ENCODE peak calls at places on chromosomes 1 and 21, in seven cellular contexts. Q is OCI-LY7, C is IMR-90, B is Calu3, E is choroid plexus epithelial cell, L is fibroblast of villous mesenchyme, W is neural crest cell. O is an unnamed sample.

GRCh38 chr1:185719021-185719420 is 15.2 kb upstream of the HMCN1 start:
- DNase-seq in Q (no peak), C (peak), B (peak), E (peak), L (peak), W (no peak), O (no peak)

GRCh38 chr1:66571789-66572188 is 37.8 kb downstream of the SGIP1 start:
- DNase-seq in Q (no peak), C (peak), B (no peak), E (peak), L (peak), W (no peak), O (no peak)

GRCh38 chr1:20723159-20723536 is 5.3 kb upstream of the KIF17 start:
- DNase-seq in Q (no peak), C (no peak), B (no peak), E (peak), L (no peak), W (no peak), O (no peak)

GRCh38 chr21:42619841-42620240 is 33.6 kb upstream of the PDE9A start:
- DNase-seq in Q (no peak), C (no peak), B (no peak), E (no peak), L (no peak), W (no peak), O (no peak)

GRCh38 chr21:42639646-42640152 is 13.7 kb upstream of the PDE9A start:
- DNase-seq in Q (no peak), C (no peak), B (no peak), E (no peak), L (no peak), W (no peak), O (no peak)

GRCh38 chr1:28893403-28894102 is 20.8 kb upstream of the EPB41 start:
- DNase-seq in Q (peak), C (peak), B (no peak), E (peak), L (no peak), W (no peak), O (no peak)

GRCh38 chr1:15938628-15939161 is 37.2 kb downstream of the ZBTB17 start:
- DNase-seq in Q (no peak), C (no peak), B (no peak), E (no peak), L (no peak), W (no peak), O (no peak)

GRCh38 chr1:228976316-228976715 is 241.0 kb downstream of the RHOU start:
- DNase-seq in Q (no peak), C (no peak), B (no peak), E (no peak), L (no peak), W (no peak), O (no peak)

GRCh38 chr1:1205769-1206375 is 520 bp downstream of the TNFRSF18 start:
- DNase-seq in Q (no peak), C (no peak), B (no peak), E (no peak), L (no peak), W (no peak), O (no peak)

GRCh38 chr1:186574951-186575747 is 105.1 kb downstream of the PTGS2 start:
- DNase-seq in Q (no peak), C (no peak), B (peak), E (peak), L (peak), W (no peak), O (no peak)

GRCh38 chr21:30014883-30015282 is 75.1 kb upstream of the GRIK1 start:
- DNase-seq in Q (no peak), C (no peak), B (no peak), E (no peak), L (no peak), W (no peak), O (no peak)

GRCh38 chr1:55825486-55825885 is 610.3 kb upstream of the USP24 start:
- DNase-seq in Q (no peak), C (no peak), B (no peak), E (no peak), L (no peak), W (no peak), O (no peak)

GRCh38 chr1:9767964-9768668 is 55.6 kb downstream of the CLSTN1 start:
- DNase-seq in Q (peak), C (no peak), B (no peak), E (no peak), L (no peak), W (no peak), O (no peak)

GRCh38 chr1:54287821-54288220 is 87.9 kb downstream of the MRPL37 start:
- DNase-seq in Q (no peak), C (peak), B (no peak), E (peak), L (peak), W (no peak), O (no peak)

GRCh38 chr1:232921416-232921815 is 29.0 kb upstream of the NTPCR start:
- DNase-seq in Q (no peak), C (no peak), B (no peak), E (no peak), L (peak), W (no peak), O (no peak)

GRCh38 chr1:9910080-9910424 is at the start of gene CTNNBIP1:
- DNase-seq in Q (no peak), C (no peak), B (no peak), E (no peak), L (no peak), W (no peak), O (no peak)

GRCh38 chr1:175317795-175318194 is 125.2 kb upstream of the KIAA0040 start:
- DNase-seq in Q (no peak), C (no peak), B (no peak), E (no peak), L (no peak), W (no peak), O (no peak)

GRCh38 chr1:27862671-27863551 is 9.4 kb upstream of the THEMIS2 start:
- DNase-seq in Q (peak), C (peak), B (no peak), E (peak), L (peak), W (no peak), O (no peak)

GRCh38 chr1:40936878-40937484 is 42.5 kb upstream of the CTPS1 start:
- DNase-seq in Q (no peak), C (peak), B (no peak), E (peak), L (peak), W (no peak), O (no peak)

GRCh38 chr1:201649776-201650607 is 111.1 kb downstream of the NAV1 start:
- DNase-seq in Q (no peak), C (peak), B (peak), E (peak), L (peak), W (peak), O (peak)

GRCh38 chr21:27722095-27722494 is 755.2 kb upstream of the ADAMTS5 start:
- DNase-seq in Q (no peak), C (no peak), B (peak), E (no peak), L (no peak), W (no peak), O (no peak)

GRCh38 chr1:200226969-200227303 is 182.9 kb downstream of the ZNF281 start:
- DNase-seq in Q (no peak), C (no peak), B (no peak), E (no peak), L (no peak), W (no peak), O (no peak)

GRCh38 chr1:229582011-229582694 is 23.6 kb upstream of the ABCB10 start:
- DNase-seq in Q (no peak), C (peak), B (no peak), E (peak), L (no peak), W (no peak), O (no peak)

GRCh38 chr21:33854604-33855003 is 61.0 kb downstream of the ATP5PO start:
- DNase-seq in Q (no peak), C (no peak), B (no peak), E (peak), L (no peak), W (no peak), O (no peak)

GRCh38 chr1:42172394-42173133 is 8.0 kb upstream of the GUCA2A start:
- DNase-seq in Q (no peak), C (no peak), B (no peak), E (no peak), L (no peak), W (no peak), O (no peak)

GRCh38 chr1:227891955-227892871 is 55.5 kb downstream of the WNT9A start:
- DNase-seq in Q (no peak), C (no peak), B (no peak), E (no peak), L (no peak), W (no peak), O (peak)

GRCh38 chr1:145858238-145858936 is 494 bp downstream of the PIAS3 start:
- DNase-seq in Q (peak), C (peak), B (peak), E (peak), L (peak), W (peak), O (no peak)

GRCh38 chr1:1150100-1150499 is 23.6 kb upstream of the TTLL10 start:
- DNase-seq in Q (no peak), C (no peak), B (peak), E (no peak), L (no peak), W (no peak), O (no peak)

GRCh38 chr1:214660900-214661299 is 57.9 kb downstream of the CENPF start:
- DNase-seq in Q (no peak), C (peak), B (no peak), E (peak), L (peak), W (peak), O (peak)

GRCh38 chr1:194870860-194871259 is 1684.4 kb upstream of the B3GALT2 start:
- DNase-seq in Q (peak), C (no peak), B (no peak), E (no peak), L (no peak), W (no peak), O (no peak)

GRCh38 chr1:167249702-167250101 is 29.0 kb downstream of the POU2F1 start:
- DNase-seq in Q (no peak), C (no peak), B (no peak), E (no peak), L (no peak), W (no peak), O (no peak)

DNA sequence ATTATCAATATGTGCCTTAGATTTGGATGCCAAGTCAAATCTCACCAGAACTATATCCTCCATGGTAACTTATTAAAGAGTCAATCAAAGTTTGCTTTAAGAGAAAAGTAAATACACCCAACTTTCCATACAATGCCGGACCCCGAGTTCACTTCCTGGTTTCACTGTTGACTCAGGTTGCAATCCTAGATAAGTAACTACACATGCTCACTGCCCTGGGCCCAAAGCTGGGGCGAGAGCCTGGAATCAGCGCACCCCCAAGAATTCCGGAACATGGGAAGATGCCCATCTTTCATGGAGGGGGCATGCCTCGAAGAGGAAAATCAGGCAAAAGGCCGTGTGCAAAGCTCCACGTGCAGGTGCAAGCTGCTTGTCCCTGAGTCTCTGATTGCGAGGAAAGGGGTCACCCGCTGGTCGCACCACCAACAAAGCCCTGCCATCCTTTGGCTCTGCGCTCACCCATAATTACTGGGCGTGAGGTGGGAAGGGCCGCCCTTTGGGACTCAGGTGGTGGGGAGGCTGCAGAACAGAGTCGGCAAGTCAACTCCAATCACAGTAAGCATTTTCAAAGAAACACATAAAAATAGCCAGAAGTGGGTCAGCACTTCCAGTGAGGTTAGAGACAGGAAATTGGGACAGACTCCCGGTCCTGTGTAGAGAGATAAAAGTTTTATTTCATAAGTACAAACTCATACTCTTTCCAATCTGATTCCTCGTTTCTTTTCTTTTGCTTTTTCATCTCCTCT is 167.7 kb downstream of the TOMM20 start:
- DNase-seq in Q (no peak), C (peak), B (peak), E (peak), L (peak), W (no peak), O (no peak)
- TF ChIP-seq CTCF in Q (no peak), C (no peak), B (no peak), E (no peak), L (no peak), W (no peak), O (no peak)

DNA sequence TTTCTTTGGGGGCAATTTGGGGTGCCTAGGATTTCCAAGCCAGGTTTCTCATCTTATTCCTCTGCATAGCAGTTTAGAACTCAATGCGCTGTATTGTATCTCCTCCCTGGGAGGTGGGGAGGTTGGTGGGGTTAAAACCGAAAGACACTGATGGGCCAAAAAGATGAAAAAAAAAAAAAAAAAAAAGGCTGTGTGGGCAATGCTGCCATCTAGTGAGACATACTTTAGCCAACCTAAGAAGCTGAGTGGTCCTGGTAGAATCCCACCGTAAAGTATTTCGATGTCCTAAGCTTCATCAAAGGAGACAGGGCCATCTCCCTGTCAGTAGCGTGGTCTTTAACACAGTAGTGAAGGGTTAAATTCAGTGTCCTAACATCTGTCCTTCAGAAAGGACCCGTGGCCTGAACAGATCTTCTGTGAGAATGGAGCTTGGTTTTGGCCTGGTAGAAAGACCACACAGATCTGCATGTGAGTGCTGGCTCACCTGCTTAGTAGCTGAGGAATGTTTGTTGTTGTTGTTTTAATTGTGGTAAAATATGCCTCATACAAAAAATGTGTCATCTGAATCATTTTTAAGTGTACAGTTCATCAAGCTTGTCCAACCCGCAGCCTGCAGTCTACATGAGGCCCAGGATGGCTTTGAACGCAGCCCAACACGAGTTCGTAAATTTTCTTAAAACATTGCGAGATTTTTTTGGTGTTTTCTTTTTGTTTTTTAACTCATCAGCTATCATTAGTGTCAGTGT is 226.2 kb downstream of the KIF26B start:
- DNase-seq in Q (no peak), C (no peak), B (no peak), E (no peak), L (no peak), W (no peak), O (no peak)
- TF ChIP-seq CTCF in Q (peak), C (peak), B (no peak), E (peak), L (peak), W (peak), O (no peak)

GRCh38 chr1:93846151-93846928 is 32.7 kb downstream of the DNTTIP2 start:
- DNase-seq in Q (peak), C (peak), B (peak), E (peak), L (peak), W (peak), O (peak)
- TF ChIP-seq CTCF in Q (peak), C (peak), B (no peak), E (peak), L (peak), W (peak), O (no peak)

GRCh38 chr1:226201029-226201593 is 14.6 kb upstream of the ACBD3 start:
- DNase-seq in Q (peak), C (peak), B (peak), E (peak), L (no peak), W (no peak), O (no peak)
- TF ChIP-seq CTCF in Q (peak), C (peak), B (peak), E (peak), L (peak), W (peak), O (no peak)

DNA sequence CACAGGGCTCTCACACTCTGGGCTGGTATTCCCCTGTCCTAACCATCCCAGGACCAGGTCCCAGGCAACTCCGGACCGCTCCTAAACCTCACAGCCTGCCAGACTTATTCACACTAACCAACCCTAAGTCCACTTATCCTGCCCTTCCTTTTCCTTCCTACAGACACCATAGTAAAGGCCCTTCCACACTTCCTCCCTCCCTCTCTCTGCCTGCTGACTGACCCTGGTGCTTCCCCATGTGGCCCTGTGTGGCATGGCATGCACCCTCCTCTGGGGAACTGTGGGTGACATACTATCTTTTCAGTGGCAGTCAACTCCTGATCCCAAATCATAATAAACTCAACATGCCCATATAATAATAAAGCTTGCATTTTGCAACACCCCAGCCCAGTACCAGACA is 155.1 kb upstream of the DNAH14 start:
- DNase-seq in Q (no peak), C (no peak), B (peak), E (no peak), L (no peak), W (no peak), O (no peak)
- TF ChIP-seq CTCF in Q (peak), C (no peak), B (no peak), E (no peak), L (peak), W (no peak), O (no peak)

GRCh38 chr21:37622755-37623543 is 256.4 kb downstream of the DYRK1A start:
- DNase-seq in Q (no peak), C (no peak), B (no peak), E (no peak), L (no peak), W (no peak), O (no peak)

GRCh38 chr21:37615962-37616361 is 249.4 kb downstream of the DYRK1A start:
- DNase-seq in Q (no peak), C (no peak), B (no peak), E (no peak), L (no peak), W (no peak), O (no peak)

GRCh38 chr21:37620401-37620800 is 253.8 kb downstream of the DYRK1A start:
- DNase-seq in Q (no peak), C (no peak), B (no peak), E (no peak), L (no peak), W (no peak), O (no peak)

GRCh38 chr21:37618081-37618480 is 251.5 kb downstream of the DYRK1A start:
- DNase-seq in Q (no peak), C (no peak), B (no peak), E (no peak), L (no peak), W (no peak), O (no peak)

DNA sequence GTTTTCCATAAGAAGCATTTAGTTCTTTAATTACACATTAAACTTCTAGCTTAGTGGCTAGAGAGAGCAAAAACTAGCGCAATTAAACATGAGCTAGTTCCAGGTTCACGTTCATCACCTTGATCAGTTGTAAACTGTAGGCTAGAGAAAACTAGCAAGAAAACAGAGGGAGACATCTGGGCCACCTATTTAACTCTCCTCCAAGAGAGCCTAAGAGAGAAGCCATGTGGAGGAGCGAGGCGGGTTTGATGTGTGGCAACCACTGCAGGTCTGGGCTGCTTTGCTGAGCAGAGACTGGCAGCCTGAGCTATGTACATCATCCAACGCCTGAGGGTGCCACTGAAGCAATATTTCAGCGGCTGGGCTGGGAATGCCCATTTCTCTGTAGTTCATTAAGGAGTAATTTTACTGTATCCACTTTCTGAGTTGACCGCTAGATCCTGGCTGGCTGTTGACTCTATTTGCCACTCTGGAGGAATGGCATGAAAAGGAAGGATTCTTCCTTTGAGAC is 252.9 kb downstream of the DYRK1A start:
- DNase-seq in Q (no peak), C (no peak), B (no peak), E (no peak), L (no peak), W (no peak), O (no peak)
- TF ChIP-seq CTCF in Q (no peak), C (no peak), B (no peak), E (no peak), L (no peak), W (no peak), O (no peak)

GRCh38 chr21:35614412-35614901 is 445.9 kb downstream of the SETD4 start:
- DNase-seq in Q (no peak), C (peak), B (no peak), E (no peak), L (no peak), W (no peak), O (no peak)

GRCh38 chr21:35619184-35619583 is 441.1 kb downstream of the SETD4 start:
- DNase-seq in Q (no peak), C (peak), B (no peak), E (peak), L (peak), W (no peak), O (no peak)

GRCh38 chr21:35615325-35615724 is 445.0 kb downstream of the SETD4 start:
- DNase-seq in Q (no peak), C (no peak), B (no peak), E (no peak), L (no peak), W (no peak), O (no peak)

GRCh38 chr21:35617491-35617890 is 442.8 kb downstream of the SETD4 start:
- DNase-seq in Q (no peak), C (no peak), B (no peak), E (no peak), L (no peak), W (no peak), O (no peak)

DNA sequence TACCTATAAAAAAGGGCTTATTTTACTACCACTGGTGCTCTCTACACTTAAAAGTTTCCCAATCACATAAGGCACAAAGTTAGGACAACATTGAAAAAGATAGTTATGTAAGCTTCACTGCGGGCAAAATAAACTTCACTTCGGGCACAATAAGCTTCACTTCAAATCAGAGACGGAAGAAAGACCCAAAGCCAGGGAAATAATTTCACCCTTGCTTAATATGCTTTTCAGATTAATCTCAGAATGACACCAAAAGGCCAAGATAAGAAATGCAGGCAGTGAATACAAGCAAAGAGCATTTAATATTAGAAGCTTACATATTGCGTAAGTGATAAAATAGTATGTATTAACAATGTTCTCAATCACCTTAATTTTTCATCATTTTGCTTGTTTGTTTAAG is 444.2 kb downstream of the SETD4 start:
- DNase-seq in Q (peak), C (peak), B (no peak), E (peak), L (peak), W (no peak), O (no peak)
- TF ChIP-seq CTCF in Q (peak), C (peak), B (no peak), E (peak), L (peak), W (peak), O (no peak)